ENCODE peak calls at places on chromosomes 11 and 22, in four cellular contexts. One of them, this sample, is unnamed.

GRCh38 chr11:84887055-84887629 is 740.0 kb downstream of the DLG2 start:
- DNase-seq in stomach: no peak
- DNase-seq in CD8-positive, alpha-beta T cell: no peak
- DNase-seq in heart right ventricle: no peak
- DNase-seq in this sample: no peak

GRCh38 chr22:40247976-40248375 is 70.3 kb downstream of the TNRC6B start:
- DNase-seq in heart right ventricle: no peak
- DNase-seq in stomach: no peak
- DNase-seq in CD8-positive, alpha-beta T cell: peak; percentile 70
- DNase-seq in this sample: no peak

GRCh38 chr11:58506935-58507334 is 970 bp downstream of the OR5B21 start:
- DNase-seq in stomach: no peak
- DNase-seq in CD8-positive, alpha-beta T cell: no peak
- DNase-seq in heart right ventricle: no peak
- DNase-seq in this sample: no peak

GRCh38 chr11:76617553-76618265 is 52.8 kb downstream of the LRRC32 start:
- DNase-seq in heart right ventricle: no peak
- DNase-seq in CD8-positive, alpha-beta T cell: no peak
- DNase-seq in stomach: no peak
- DNase-seq in this sample: no peak

GRCh38 chr22:30884211-30885000 is 84.2 kb downstream of the MORC2 start:
- DNase-seq in stomach: no peak
- DNase-seq in CD8-positive, alpha-beta T cell: no peak
- DNase-seq in heart right ventricle: no peak
- DNase-seq in this sample: no peak

GRCh38 chr11:22599458-22599857 is 26.2 kb downstream of the FANCF start:
- DNase-seq in heart right ventricle: no peak
- DNase-seq in CD8-positive, alpha-beta T cell: no peak
- DNase-seq in stomach: no peak
- DNase-seq in this sample: no peak

GRCh38 chr11:114076974-114077373 is 17.5 kb downstream of the ZBTB16 start:
- DNase-seq in stomach: no peak
- DNase-seq in heart right ventricle: no peak
- DNase-seq in CD8-positive, alpha-beta T cell: no peak
- DNase-seq in this sample: no peak

GRCh38 chr11:37712246-37712645 is 1114.2 kb upstream of the RAG2 start:
- DNase-seq in heart right ventricle: no peak
- DNase-seq in stomach: no peak
- DNase-seq in CD8-positive, alpha-beta T cell: no peak
- DNase-seq in this sample: no peak

GRCh38 chr11:130650456-130651068 is 202.1 kb downstream of the ADAMTS15 start:
- DNase-seq in stomach: no peak
- DNase-seq in CD8-positive, alpha-beta T cell: no peak
- DNase-seq in heart right ventricle: no peak
- DNase-seq in this sample: peak; percentile 33

GRCh38 chr11:67289651-67290479 is 762 bp downstream of the ANKRD13D start:
- DNase-seq in stomach: no peak
- DNase-seq in CD8-positive, alpha-beta T cell: no peak
- DNase-seq in heart right ventricle: peak; percentile 21
- DNase-seq in this sample: no peak

GRCh38 chr22:27668828-27669797 is 132.4 kb downstream of the MN1 start:
- DNase-seq in stomach: no peak
- DNase-seq in CD8-positive, alpha-beta T cell: peak; percentile 7
- DNase-seq in heart right ventricle: peak; percentile 78
- DNase-seq in this sample: peak; percentile 19

GRCh38 chr22:20654343-20655208 is 119.3 kb upstream of the SERPIND1 start:
- DNase-seq in CD8-positive, alpha-beta T cell: no peak
- DNase-seq in stomach: no peak
- DNase-seq in heart right ventricle: no peak
- DNase-seq in this sample: no peak

GRCh38 chr11:116148056-116148455 is 624.7 kb downstream of the BUD13 start:
- DNase-seq in stomach: no peak
- DNase-seq in heart right ventricle: no peak
- DNase-seq in CD8-positive, alpha-beta T cell: no peak
- DNase-seq in this sample: no peak

GRCh38 chr22:32760815-32761214 is 40.7 kb upstream of the TIMP3 start:
- DNase-seq in CD8-positive, alpha-beta T cell: no peak
- DNase-seq in heart right ventricle: no peak
- DNase-seq in stomach: no peak
- DNase-seq in this sample: no peak

GRCh38 chr11:114893329-114893728 is 215.0 kb downstream of the NXPE2 start:
- DNase-seq in CD8-positive, alpha-beta T cell: no peak
- DNase-seq in heart right ventricle: no peak
- DNase-seq in stomach: no peak
- DNase-seq in this sample: no peak

GRCh38 chr11:91078221-91078620 is 855.4 kb upstream of the CHORDC1 start:
- DNase-seq in stomach: no peak
- DNase-seq in CD8-positive, alpha-beta T cell: no peak
- DNase-seq in heart right ventricle: no peak
- DNase-seq in this sample: no peak

GRCh38 chr11:14388352-14388751 is 29.4 kb upstream of the RRAS2 start:
- DNase-seq in heart right ventricle: no peak
- DNase-seq in CD8-positive, alpha-beta T cell: no peak
- DNase-seq in stomach: no peak
- DNase-seq in this sample: no peak

GRCh38 chr11:16788141-16789060 is 50.0 kb downstream of the C11orf58 start:
- DNase-seq in heart right ventricle: peak; percentile 78
- DNase-seq in CD8-positive, alpha-beta T cell: peak; percentile 61
- DNase-seq in stomach: peak; percentile 80
- DNase-seq in this sample: no peak

GRCh38 chr11:2630679-2631078 is 69.1 kb downstream of the KCNQ1OT1 start:
- DNase-seq in stomach: no peak
- DNase-seq in heart right ventricle: no peak
- DNase-seq in CD8-positive, alpha-beta T cell: no peak
- DNase-seq in this sample: no peak

GRCh38 chr11:12441081-12441801 is 63.9 kb downstream of the PARVA start:
- DNase-seq in stomach: no peak
- DNase-seq in heart right ventricle: no peak
- DNase-seq in CD8-positive, alpha-beta T cell: no peak
- DNase-seq in this sample: no peak

GRCh38 chr11:19777342-19778102 is 64.9 kb downstream of the NAV2 start:
- DNase-seq in heart right ventricle: no peak
- DNase-seq in CD8-positive, alpha-beta T cell: no peak
- DNase-seq in stomach: no peak
- DNase-seq in this sample: no peak

GRCh38 chr22:35894937-35895708 is 133.5 kb downstream of the RBFOX2 start:
- DNase-seq in stomach: no peak
- DNase-seq in heart right ventricle: no peak
- DNase-seq in CD8-positive, alpha-beta T cell: no peak
- DNase-seq in this sample: no peak

GRCh38 chr11:127651175-127651887 is 650.8 kb upstream of the KIRREL3 start:
- DNase-seq in heart right ventricle: no peak
- DNase-seq in CD8-positive, alpha-beta T cell: no peak
- DNase-seq in stomach: no peak
- DNase-seq in this sample: no peak

GRCh38 chr11:72930011-72930410 is 115.8 kb downstream of the ATG16L2 start:
- DNase-seq in CD8-positive, alpha-beta T cell: no peak
- DNase-seq in stomach: no peak
- DNase-seq in heart right ventricle: no peak
- DNase-seq in this sample: no peak

GRCh38 chr11:8028766-8029165 is 41.6 kb downstream of the EIF3F start:
- DNase-seq in stomach: no peak
- DNase-seq in heart right ventricle: no peak
- DNase-seq in CD8-positive, alpha-beta T cell: no peak
- DNase-seq in this sample: no peak

GRCh38 chr11:101348786-101349185 is 219.2 kb upstream of the PGR start:
- DNase-seq in CD8-positive, alpha-beta T cell: no peak
- DNase-seq in stomach: no peak
- DNase-seq in heart right ventricle: no peak
- DNase-seq in this sample: no peak

DNA sequence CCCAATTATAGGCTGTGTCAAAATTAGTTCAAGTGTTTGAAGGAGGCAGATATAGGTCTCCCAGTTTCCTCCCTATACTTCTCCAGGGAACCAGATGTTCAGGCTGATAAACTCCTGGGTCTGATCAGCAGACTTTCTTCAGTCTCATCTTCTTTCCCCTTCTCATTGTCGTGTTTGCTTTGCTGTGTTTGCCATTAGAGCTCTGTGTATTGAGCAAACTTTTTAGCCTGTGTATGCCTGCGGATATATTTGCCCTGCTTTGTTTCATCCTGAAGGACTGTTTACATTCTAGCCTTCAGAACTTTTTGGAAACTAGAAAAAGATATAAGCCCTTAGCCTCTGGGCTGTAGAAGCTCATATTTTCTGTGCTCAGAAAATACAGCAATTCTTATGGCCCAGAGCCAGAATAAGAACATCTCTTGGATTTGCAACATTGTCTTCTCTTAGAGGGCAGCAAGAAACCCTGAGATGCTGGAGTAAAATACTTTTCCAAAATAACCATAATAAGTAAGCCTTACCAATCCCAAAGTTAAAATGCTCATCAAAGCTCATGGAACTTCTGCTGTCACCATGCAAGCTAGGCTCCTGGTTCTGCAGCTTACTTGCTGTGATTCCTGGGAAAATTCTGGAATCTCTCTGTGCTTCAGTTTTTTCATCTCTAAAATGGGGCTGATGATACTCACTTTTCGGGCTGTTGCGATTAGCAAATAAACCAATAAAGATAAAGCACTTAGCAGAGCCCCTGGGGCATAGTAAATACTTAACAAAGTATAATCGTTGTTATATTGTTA is 34.1 kb upstream of the ME3 start:
- DNase-seq in CD8-positive, alpha-beta T cell: no peak
- DNase-seq in heart right ventricle: no peak
- DNase-seq in stomach: no peak
- DNase-seq in this sample: no peak
- H3K27me3 ChIP-seq in CD8-positive, alpha-beta T cell: no peaks in the 10 kb centered on the region
- H3K27me3 ChIP-seq in heart right ventricle: no peaks in the 10 kb centered on the region
- H3K27me3 ChIP-seq in stomach: no peaks in the 10 kb centered on the region
- H3K27me3 ChIP-seq in this sample: no peaks in the 10 kb centered on the region

GRCh38 chr11:10752061-10752460 is 1.0 kb downstream of the CTR9 start:
- DNase-seq in heart right ventricle: no peak
- DNase-seq in CD8-positive, alpha-beta T cell: no peak
- DNase-seq in stomach: no peak
- DNase-seq in this sample: no peak
- TF ChIP-seq CTCF in heart right ventricle: no peak
- TF ChIP-seq CTCF in CD8-positive, alpha-beta T cell: no peak
- TF ChIP-seq CTCF in stomach: no peak
- TF ChIP-seq CTCF in this sample: no peak

DNA sequence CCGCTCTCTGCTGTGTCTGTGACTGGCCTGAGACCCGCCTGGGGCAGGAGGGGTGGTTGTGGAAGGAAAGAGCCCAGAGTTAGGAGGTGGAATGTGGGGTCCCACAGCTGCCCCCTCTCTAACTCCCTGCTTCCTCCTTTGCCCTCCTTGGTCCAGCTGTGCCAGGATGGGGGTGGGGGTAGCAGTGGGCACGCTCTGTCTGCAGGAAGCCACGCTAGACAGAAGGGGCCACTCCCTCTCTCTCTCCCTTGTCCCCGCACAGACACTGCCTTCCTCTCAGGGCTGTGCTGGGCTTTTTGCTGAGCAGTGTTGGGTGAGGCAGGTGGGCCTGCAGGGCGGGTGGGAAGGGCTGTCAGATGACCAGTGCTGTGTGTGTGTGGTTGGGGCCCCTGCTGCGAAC is 2.0 kb upstream of the SOX10 start:
- DNase-seq in stomach: no peak
- DNase-seq in heart right ventricle: no peak
- DNase-seq in CD8-positive, alpha-beta T cell: no peak
- DNase-seq in this sample: no peak
- H3K4me1 ChIP-seq in stomach: peaks cover 6% of the 10 kb centered on the region
- H3K4me1 ChIP-seq in heart right ventricle: no peaks in the 10 kb centered on the region
- H3K4me1 ChIP-seq in CD8-positive, alpha-beta T cell: no peaks in the 10 kb centered on the region
- H3K4me1 ChIP-seq in this sample: no peaks in the 10 kb centered on the region

DNA sequence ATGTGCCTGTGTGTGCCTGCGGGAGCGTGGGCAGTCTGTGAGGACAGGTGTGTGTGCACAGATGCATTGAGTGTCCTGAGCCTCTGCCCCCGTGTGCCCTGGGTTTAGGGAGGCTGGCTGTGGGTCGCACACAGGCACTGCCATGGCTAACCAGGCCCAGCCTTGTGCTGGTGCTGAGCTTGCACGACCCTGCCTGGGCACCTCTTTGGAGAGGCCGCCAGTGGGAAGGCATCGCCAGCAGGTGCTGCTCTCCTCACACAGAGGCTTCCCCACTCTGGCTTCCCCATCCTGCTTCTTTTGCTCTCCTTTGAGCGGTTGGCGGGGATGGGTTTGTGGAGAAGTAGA is 4.1 kb downstream of the WNT7B start:
- DNase-seq in stomach: no peak
- DNase-seq in heart right ventricle: no peak
- DNase-seq in CD8-positive, alpha-beta T cell: no peak
- DNase-seq in this sample: no peak
- H3K27me3 ChIP-seq in stomach: peaks cover 54% of the 10 kb centered on the region
- H3K27me3 ChIP-seq in heart right ventricle: peaks cover 96% of the 10 kb centered on the region
- H3K27me3 ChIP-seq in CD8-positive, alpha-beta T cell: peaks cover 22% of the 10 kb centered on the region
- H3K27me3 ChIP-seq in this sample: peaks cover 39% of the 10 kb centered on the region

DNA sequence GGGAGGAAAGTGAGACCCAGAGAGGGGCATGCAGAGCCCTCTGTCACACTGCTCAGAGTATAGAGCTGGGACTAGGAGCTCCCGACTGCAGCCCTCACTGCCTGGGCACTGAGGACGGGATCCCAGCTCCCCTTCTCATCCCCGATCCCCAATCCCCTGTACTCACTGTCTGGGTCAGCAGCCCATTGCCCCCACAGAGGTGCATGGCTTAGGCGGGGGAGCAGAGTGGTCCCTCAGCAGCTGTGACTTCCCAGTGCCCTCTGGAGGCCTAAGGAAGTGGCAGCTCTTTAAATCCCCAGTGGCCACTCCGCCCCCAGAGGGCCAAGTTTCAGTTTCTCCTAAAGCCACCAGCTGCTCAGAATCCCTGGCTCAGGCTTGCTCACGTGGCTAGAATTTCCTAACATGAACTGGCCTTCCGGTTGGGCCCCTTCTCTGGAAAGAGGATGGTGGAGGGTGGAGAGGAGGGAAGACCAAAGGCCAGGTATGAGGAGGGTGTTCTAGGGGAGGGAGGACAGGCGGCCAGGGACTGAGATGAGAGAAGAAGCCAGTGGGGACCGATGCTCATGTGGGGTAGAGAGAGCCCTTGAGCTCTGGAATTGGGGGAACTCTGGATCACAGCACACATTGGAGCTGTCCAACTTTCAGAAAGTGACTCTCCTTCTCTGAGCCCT is at the start of gene BATF2:
- DNase-seq in heart right ventricle: peak; percentile 70
- DNase-seq in stomach: peak; percentile 89
- DNase-seq in CD8-positive, alpha-beta T cell: no peak
- DNase-seq in this sample: peak; percentile 88
- TF ChIP-seq CTCF in heart right ventricle: peak; percentile 62
- TF ChIP-seq CTCF in stomach: no peak
- TF ChIP-seq CTCF in CD8-positive, alpha-beta T cell: no peak
- TF ChIP-seq CTCF in this sample: peak; percentile 36

DNA sequence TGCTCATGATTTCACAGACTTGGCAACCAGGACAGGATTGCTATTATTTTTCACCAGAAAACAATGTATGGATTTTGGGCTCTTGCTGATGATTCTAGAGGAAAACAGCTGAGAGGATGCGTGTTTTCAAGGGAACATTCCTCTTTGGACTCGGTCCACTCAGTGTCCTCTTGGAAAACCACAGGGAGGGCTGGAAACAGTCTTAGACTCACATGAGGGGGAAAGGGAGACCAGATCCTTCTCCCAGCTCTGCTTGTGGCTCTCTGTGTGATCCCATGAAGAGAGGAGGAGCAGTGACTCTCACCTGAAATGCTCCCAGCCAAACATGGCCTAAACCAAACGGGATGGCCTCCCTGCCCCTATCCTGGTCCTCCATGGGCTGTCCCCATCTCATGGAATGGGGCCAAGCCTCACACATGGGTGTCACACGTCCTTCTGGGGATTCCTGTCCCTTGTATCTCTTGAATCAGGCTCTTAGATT is 15.9 kb downstream of the MYEOV start:
- DNase-seq in stomach: no peak
- DNase-seq in CD8-positive, alpha-beta T cell: no peak
- DNase-seq in heart right ventricle: no peak
- DNase-seq in this sample: peak; percentile 27
- H3K4me1 ChIP-seq in stomach: peaks cover 22% of the 10 kb centered on the region
- H3K4me1 ChIP-seq in CD8-positive, alpha-beta T cell: peaks cover 25% of the 10 kb centered on the region
- H3K4me1 ChIP-seq in heart right ventricle: peaks cover 14% of the 10 kb centered on the region
- H3K4me1 ChIP-seq in this sample: no peaks in the 10 kb centered on the region